ENCODE peak calls at places on chromosomes 1 and 21, in four cellular contexts. A, O, S and H are unnamed samples.

GRCh38 chr1:39160703-39161102 is 43.8 kb upstream of the MACF1 start:
- DNase-seq in O (no peak), A (no peak), S (no peak), H (no peak)

GRCh38 chr1:25927541-25928265 is 21.5 kb upstream of the STMN1 start:
- DNase-seq in A (no peak), O (no peak), S (no peak), H (no peak)

GRCh38 chr1:166876540-166876838 is 425 bp upstream of the TADA1 start:
- DNase-seq in O (no peak), S (no peak), A (no peak), H (no peak)

GRCh38 chr21:16071761-16072160 is 342.0 kb downstream of the USP25 start:
- DNase-seq in S (no peak), O (no peak), A (no peak), H (no peak)

GRCh38 chr1:209590405-209590804 is 6.9 kb downstream of the CAMK1G start:
- DNase-seq in O (no peak), A (no peak), S (no peak), H (no peak)

GRCh38 chr1:234823191-234824176 is 213.5 kb upstream of the IRF2BP2 start:
- DNase-seq in A (no peak), S (no peak), O (no peak), H (no peak)

GRCh38 chr1:4657920-4658585 is 3.6 kb downstream of the AJAP1 start:
- DNase-seq in A (no peak), S (no peak), O (no peak), H (no peak)

GRCh38 chr1:182146286-182146685 is 84.8 kb upstream of the ZNF648 start:
- DNase-seq in S (peak), A (no peak), O (no peak), H (peak)

GRCh38 chr1:167713330-167714081 is 8.3 kb upstream of the MPZL1 start:
- DNase-seq in A (no peak), S (no peak), O (peak), H (no peak)

GRCh38 chr1:921011-921837 is 2.5 kb upstream of the SAMD11 start:
- DNase-seq in A (peak), O (peak), S (peak), H (peak)

GRCh38 chr1:43671626-43672330 is 21.8 kb downstream of the KDM4A start:
- DNase-seq in S (peak), A (peak), O (no peak), H (no peak)

GRCh38 chr1:159939603-159940002 is 5.8 kb downstream of the IGSF9 start:
- DNase-seq in S (peak), A (no peak), O (no peak), H (no peak)

GRCh38 chr1:239861985-239862384 is 229.7 kb upstream of the FMN2 start:
- DNase-seq in A (no peak), S (no peak), O (no peak), H (no peak)

GRCh38 chr1:200379431-200379755 is 30.4 kb downstream of the ZNF281 start:
- DNase-seq in A (peak), O (no peak), S (peak), H (peak)

GRCh38 chr1:31701137-31701736 is 2.6 kb downstream of the COL16A1 start:
- DNase-seq in A (peak), S (peak), O (no peak), H (peak)

GRCh38 chr21:42236693-42237092 is 17.8 kb downstream of the ABCG1 start:
- DNase-seq in A (no peak), O (no peak), S (no peak), H (no peak)

GRCh38 chr1:223712856-223713494 is 636 bp downstream of the CAPN2 start:
- DNase-seq in A (no peak), S (no peak), O (peak), H (no peak)

GRCh38 chr1:23470282-23471070 is 13.5 kb downstream of the ASAP3 start:
- DNase-seq in S (no peak), A (no peak), O (no peak), H (no peak)

GRCh38 chr1:66652556-66652955 is 99.7 kb upstream of the DYNLT5 start:
- DNase-seq in A (no peak), S (no peak), O (no peak), H (no peak)

GRCh38 chr1:61287734-61288133 is 205.4 kb downstream of the NFIA start:
- DNase-seq in O (no peak), S (peak), A (no peak), H (peak)

GRCh38 chr1:232728507-232729263 is 76.5 kb upstream of the MAP10 start:
- DNase-seq in O (no peak), A (no peak), S (no peak), H (no peak)

GRCh38 chr1:43760745-43761343 is 53.5 kb downstream of the ST3GAL3 start:
- DNase-seq in A (no peak), O (no peak), S (no peak), H (no peak)

GRCh38 chr1:112998592-112999235 is 42.7 kb upstream of the SLC16A1 start:
- DNase-seq in O (no peak), A (no peak), S (peak), H (no peak)

GRCh38 chr1:201476670-201477344 is 7.8 kb upstream of the PHLDA3 start:
- DNase-seq in A (no peak), O (no peak), S (peak), H (peak)

GRCh38 chr1:2429780-2430591 is 17.6 kb upstream of the PEX10 start:
- DNase-seq in O (no peak), S (peak), A (no peak), H (peak)

GRCh38 chr1:58165073-58165472 is 381.5 kb downstream of the OMA1 start:
- DNase-seq in S (no peak), A (no peak), O (no peak), H (no peak)

GRCh38 chr1:115280073-115280472 is 58.0 kb downstream of the NGF start:
- DNase-seq in A (peak), O (no peak), S (no peak), H (no peak)

GRCh38 chr1:170309389-170310013 is 163.7 kb downstream of the NTMT2 start:
- DNase-seq in S (peak), A (peak), O (no peak), H (peak)